ENCODE peak calls at places on chromosomes 11 and 22, in four cellular contexts. N is H1, L is GM12892, A is SK-N-SH. S is an unnamed sample.

GRCh38 chr22:17101475-17102296 is 16.9 kb downstream of the IL17RA start:
- DNase-seq in N (no peak), L (no peak), A (no peak), S (no peak)

GRCh38 chr22:45112136-45112879 is 51.4 kb upstream of the NUP50 start:
- DNase-seq in N (no peak), L (no peak), A (no peak), S (no peak)

GRCh38 chr11:97570636-97571035 is 1180.8 kb downstream of the JRKL start:
- DNase-seq in N (no peak), L (no peak), A (no peak), S (no peak)

GRCh38 chr11:35518766-35519165 is 6.7 kb downstream of the PAMR1 start:
- DNase-seq in N (no peak), L (no peak), A (no peak), S (no peak)

GRCh38 chr11:121714356-121714755 is 261.6 kb upstream of the SORL1-AS1 start:
- DNase-seq in N (no peak), L (no peak), A (no peak), S (no peak)

GRCh38 chr22:29152045-29152380 is 53.7 kb upstream of the EMID1 start:
- DNase-seq in N (no peak), L (no peak), A (no peak), S (no peak)

GRCh38 chr11:33531743-33532181 is 168.9 kb downstream of the C11orf91 start:
- DNase-seq in N (no peak), L (no peak), A (no peak), S (no peak)

GRCh38 chr11:113926273-113927183 is 21.9 kb downstream of the HTR3B start:
- DNase-seq in N (no peak), L (no peak), A (no peak), S (no peak)

GRCh38 chr11:4763096-4763495 is 6.6 kb downstream of the OR51F1 start:
- DNase-seq in N (no peak), L (no peak), A (no peak), S (no peak)

GRCh38 chr11:9728058-9728457 is 64.2 kb downstream of the SWAP70 start:
- DNase-seq in N (no peak), L (no peak), A (no peak), S (no peak)

GRCh38 chr11:94910779-94911178 is 62.6 kb downstream of the CWC15 start:
- DNase-seq in N (no peak), L (no peak), A (no peak), S (no peak)

GRCh38 chr11:64001552-64002427 is 15.6 kb downstream of the OTUB1 start:
- DNase-seq in N (no peak), L (no peak), A (peak; percentile 41), S (no peak)

GRCh38 chr11:69913591-69914285 is 94.5 kb upstream of the FGF3 start:
- DNase-seq in N (no peak), L (no peak), A (no peak), S (no peak)

GRCh38 chr11:28834877-28835276 is 726.7 kb downstream of the METTL15 start:
- DNase-seq in N (no peak), L (no peak), A (no peak), S (no peak)

GRCh38 chr11:129894281-129895125 is 875 bp downstream of the NFRKB start:
- DNase-seq in N (no peak), L (peak; percentile 16), A (no peak), S (peak; percentile 15)

GRCh38 chr11:129896062-129896461 is 684 bp upstream of the NFRKB start:
- DNase-seq in N (no peak), L (no peak), A (peak; percentile 20), S (no peak)

DNA sequence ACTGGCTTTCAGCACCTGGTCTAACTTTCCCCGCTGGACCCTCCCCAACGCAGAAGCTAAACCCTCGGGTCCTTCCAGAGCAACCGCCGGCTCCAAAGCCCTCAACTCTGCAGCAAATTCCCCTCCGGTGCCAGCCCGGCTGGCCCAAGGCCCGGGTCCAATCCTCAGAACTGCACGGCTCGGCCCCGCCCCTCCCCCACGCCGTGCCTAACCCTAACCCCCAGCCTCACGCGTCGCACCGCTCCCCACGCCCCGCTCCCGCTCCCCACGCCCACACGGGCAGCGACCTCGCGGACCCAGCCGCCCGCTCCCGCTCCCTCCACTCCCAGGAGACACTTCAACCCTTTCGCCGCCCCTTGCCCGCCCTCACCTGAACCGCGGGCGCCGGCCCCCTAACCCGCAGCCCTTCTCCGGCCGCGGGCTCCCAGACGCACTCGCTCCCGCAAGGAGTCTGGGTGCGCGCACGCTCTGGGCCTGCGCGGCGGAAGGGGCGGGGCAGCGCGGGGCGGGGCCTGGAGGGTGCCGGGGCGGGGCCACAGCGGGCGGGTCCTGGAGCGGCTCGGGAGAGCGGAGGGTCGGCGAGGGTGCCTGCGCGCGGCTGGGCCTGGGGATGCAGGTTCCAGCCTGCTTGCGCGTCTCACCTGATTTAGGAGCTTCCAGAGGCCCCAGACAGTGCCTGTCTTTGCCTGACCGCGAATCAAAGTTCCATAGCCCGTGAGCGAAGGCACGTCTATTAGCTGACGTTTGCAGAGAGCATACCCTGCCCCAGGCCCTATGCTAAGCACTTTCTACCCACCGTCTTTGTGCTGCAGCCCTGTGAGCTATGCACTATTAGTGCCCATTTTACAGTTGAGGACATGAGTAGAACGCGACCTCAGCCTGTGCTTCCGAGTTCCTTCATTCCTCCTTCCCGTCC is at the start of gene NFRKB:
- DNase-seq in N (peak; percentile 97), L (peak; percentile 96), A (peak; percentile 99), S (peak; percentile 97)
- TF ChIP-seq POLR2AphosphoS5 in N (peak; percentile 51), L (peak; percentile 43), A (peak; percentile 85), S (no peak)

DNA sequence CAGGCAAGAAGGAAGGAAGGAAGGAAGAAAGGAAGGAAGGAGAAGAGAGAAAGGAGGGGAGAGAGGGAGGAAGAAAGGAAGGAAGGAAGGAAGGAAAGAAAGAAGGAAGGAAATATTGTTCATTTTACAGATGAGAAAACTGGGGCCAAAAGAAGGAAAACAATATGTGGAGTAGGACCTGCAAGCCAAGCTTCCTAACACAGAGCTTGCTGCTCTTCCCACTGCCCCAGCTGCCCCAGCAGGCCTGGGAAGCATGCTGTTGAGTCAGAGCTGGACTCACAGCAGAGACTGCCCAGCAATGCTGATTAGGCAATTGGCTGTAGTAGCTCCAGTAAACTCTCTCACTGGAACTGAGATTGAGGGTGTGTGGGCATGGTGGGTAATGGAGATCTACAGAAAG is 42.6 kb upstream of the SMCO4 start:
- DNase-seq in N (no peak), L (no peak), A (no peak), S (no peak)
- TF ChIP-seq TAF1 in N (no peak), L (no peak), A (no peak), S (no peak)

GRCh38 chr22:26404851-26405357 is 24.2 kb upstream of the ASPHD2 start:
- DNase-seq in N (no peak), L (no peak), A (no peak), S (no peak)
- TF ChIP-seq POLR2AphosphoS5 in N (no peak), L (no peak), A (no peak), S (no peak)

DNA sequence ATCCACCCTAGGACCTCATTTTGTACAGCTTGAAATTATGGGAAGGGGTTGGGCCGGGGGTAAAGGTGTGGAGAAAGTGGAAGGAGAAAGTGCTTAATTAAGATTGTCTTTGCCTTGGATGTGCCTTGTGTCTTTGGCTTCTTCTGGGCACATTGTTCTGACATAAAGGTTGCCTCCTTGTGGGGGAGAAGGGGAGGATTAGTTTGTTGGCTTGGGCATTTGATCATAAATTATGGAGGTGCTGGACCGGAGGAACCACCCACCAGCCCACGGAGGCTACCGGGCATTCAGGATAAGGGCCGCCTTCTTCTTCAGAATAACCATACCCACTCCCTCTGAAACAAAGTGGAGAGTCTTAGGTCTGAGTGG is 1.3 kb downstream of the PAFAH1B2 start:
- DNase-seq in N (no peak), L (no peak), A (peak; percentile 61), S (no peak)
- TF ChIP-seq TAF1 in N (no peak), L (no peak), A (no peak), S (no peak)

DNA sequence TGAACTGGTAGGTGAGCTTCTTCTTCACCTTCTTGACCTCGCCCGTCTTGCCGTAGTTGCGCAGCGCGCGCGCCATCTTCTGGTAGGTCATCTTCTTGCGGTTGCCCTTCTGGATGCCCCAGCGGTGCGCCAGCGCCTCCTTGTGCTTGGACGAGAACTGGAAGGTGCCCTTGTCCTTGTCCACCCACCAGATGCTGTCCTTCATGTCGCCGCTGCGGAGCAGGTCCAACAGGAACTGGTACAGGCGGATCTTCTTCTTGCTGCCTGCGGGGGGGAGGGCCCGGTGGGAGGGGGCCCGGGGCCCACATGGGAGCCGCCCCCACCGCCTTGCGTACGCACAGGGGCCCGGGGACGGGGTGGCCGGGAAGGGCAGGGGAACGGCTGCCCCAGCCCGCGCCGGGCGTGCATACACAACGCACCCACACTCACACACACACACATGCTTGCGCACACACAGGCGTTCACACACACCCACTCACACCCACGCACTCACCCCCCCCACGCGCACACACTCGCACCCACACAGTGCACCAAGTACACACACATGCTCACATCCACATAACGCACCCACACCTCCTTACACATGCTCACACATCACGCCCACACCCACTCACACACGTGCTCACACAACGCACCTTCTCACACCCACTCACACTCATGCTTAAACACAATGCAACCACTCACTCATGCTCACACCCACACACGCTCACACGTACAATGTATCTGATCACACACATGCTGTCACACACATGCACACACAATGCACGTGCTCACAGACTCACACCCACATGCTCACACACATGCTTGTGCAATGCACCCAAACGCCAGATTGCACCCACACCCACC is 3.0 kb upstream of the MYBPC3 start:
- DNase-seq in N (peak; percentile 100), L (no peak), A (peak; percentile 93), S (no peak)
- TF ChIP-seq POLR2AphosphoS5 in N (peak; percentile 70), L (peak; percentile 51), A (no peak), S (peak; percentile 55)

GRCh38 chr11:67268684-67269268 is 2.5 kb downstream of the GRK2 start:
- DNase-seq in N (no peak), L (no peak), A (no peak), S (no peak)

GRCh38 chr11:67267188-67268035 is 1.1 kb downstream of the GRK2 start:
- DNase-seq in N (no peak), L (no peak), A (peak; percentile 54), S (no peak)

GRCh38 chr11:67269401-67270255 is 3.4 kb downstream of the GRK2 start:
- DNase-seq in N (no peak), L (no peak), A (no peak), S (no peak)

GRCh38 chr11:67266424-67267187 is at the start of gene GRK2:
- DNase-seq in N (no peak), L (no peak), A (peak; percentile 88), S (no peak)

GRCh38 chr11:67268036-67268683 is 1.9 kb downstream of the GRK2 start:
- DNase-seq in N (no peak), L (peak; percentile 80), A (no peak), S (peak; percentile 78)
- TF ChIP-seq TAF1 in N (no peak), L (peak; percentile 29), A (no peak), S (no peak)

GRCh38 chr22:42610211-42610610 is 4.5 kb downstream of the POLDIP3 start:
- DNase-seq in N (no peak), L (no peak), A (no peak), S (no peak)
- TF ChIP-seq POLR2AphosphoS5 in N (no peak), L (no peak), A (no peak), S (no peak)

DNA sequence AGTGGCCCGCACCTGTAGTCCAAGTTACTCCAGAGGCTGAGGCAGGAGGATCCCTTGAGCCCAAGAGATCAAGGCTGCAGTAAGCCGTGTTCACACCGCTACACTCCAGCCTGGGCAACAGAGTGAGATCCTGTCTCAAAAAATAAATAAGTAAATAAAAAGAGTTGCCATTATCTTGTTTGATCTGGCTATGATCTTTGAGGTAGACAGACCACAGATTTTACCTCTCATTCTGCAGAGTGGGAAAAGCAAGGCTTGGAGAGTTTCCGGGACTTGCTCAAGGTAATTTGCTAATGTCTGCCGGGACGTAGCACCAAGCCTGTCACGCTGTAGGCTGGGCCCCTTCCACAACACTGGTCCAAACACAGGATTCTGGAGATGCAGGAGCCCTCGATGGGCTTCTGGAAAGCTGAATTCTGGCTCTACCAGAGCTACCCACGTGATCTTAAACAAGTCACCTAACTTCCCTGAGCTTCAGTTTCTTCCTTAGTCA is 6.8 kb downstream of the GRAP2 start:
- DNase-seq in N (no peak), L (no peak), A (no peak), S (no peak)
- TF ChIP-seq TAF1 in N (no peak), L (no peak), A (no peak), S (no peak)